ENCODE peak calls at places on chromosome 18, in five cellular contexts. One of them, this sample, is unnamed.

GRCh38 chr18:7683753-7684152 is 116.6 kb downstream of the PTPRM start:
- DNase-seq in NB4: no peak
- DNase-seq in K562: no peak
- DNase-seq in transverse colon: no peak
- DNase-seq in gastrocnemius medialis: no peak
- DNase-seq in this sample: no peak

GRCh38 chr18:22309191-22309590 is 108.5 kb downstream of the CTAGE1 start:
- DNase-seq in K562: no peak
- DNase-seq in gastrocnemius medialis: no peak
- DNase-seq in transverse colon: no peak
- DNase-seq in NB4: no peak
- DNase-seq in this sample: no peak

GRCh38 chr18:36459786-36460185 is 162.3 kb downstream of the FHOD3 start:
- DNase-seq in NB4: no peak
- DNase-seq in transverse colon: no peak
- DNase-seq in gastrocnemius medialis: no peak
- DNase-seq in K562: no peak
- DNase-seq in this sample: no peak

GRCh38 chr18:2515908-2516625 is 55.2 kb downstream of the METTL4 start:
- DNase-seq in NB4: peak; percentile 71
- DNase-seq in transverse colon: no peak
- DNase-seq in gastrocnemius medialis: no peak
- DNase-seq in K562: no peak
- DNase-seq in this sample: peak; percentile 28

GRCh38 chr18:48791636-48792105 is 159.1 kb downstream of the SMAD7 start:
- DNase-seq in transverse colon: no peak
- DNase-seq in K562: no peak
- DNase-seq in gastrocnemius medialis: peak; percentile 1
- DNase-seq in NB4: no peak
- DNase-seq in this sample: no peak

GRCh38 chr18:58076052-58076451 is 32.0 kb downstream of the NEDD4L start:
- DNase-seq in NB4: no peak
- DNase-seq in K562: no peak
- DNase-seq in transverse colon: no peak
- DNase-seq in gastrocnemius medialis: no peak
- DNase-seq in this sample: no peak

GRCh38 chr18:46421973-46422551 is 235.0 kb downstream of the LOXHD1 start:
- DNase-seq in K562: no peak
- DNase-seq in transverse colon: no peak
- DNase-seq in NB4: no peak
- DNase-seq in gastrocnemius medialis: no peak
- DNase-seq in this sample: no peak

GRCh38 chr18:57353940-57354461 is 1.6 kb downstream of the ST8SIA3 start:
- DNase-seq in gastrocnemius medialis: no peak
- DNase-seq in K562: peak; percentile 45
- DNase-seq in transverse colon: no peak
- DNase-seq in NB4: no peak
- DNase-seq in this sample: no peak

GRCh38 chr18:35051978-35052377 is 10.8 kb downstream of the MAPRE2 start:
- DNase-seq in transverse colon: no peak
- DNase-seq in K562: no peak
- DNase-seq in gastrocnemius medialis: peak; percentile 36
- DNase-seq in NB4: no peak
- DNase-seq in this sample: no peak

GRCh38 chr18:48563027-48563426 is 24.2 kb downstream of the CTIF start:
- DNase-seq in transverse colon: no peak
- DNase-seq in K562: peak; percentile 24
- DNase-seq in gastrocnemius medialis: no peak
- DNase-seq in NB4: peak; percentile 77
- DNase-seq in this sample: no peak

GRCh38 chr18:42113529-42114191 is 158.6 kb downstream of the PIK3C3 start:
- DNase-seq in K562: no peak
- DNase-seq in gastrocnemius medialis: no peak
- DNase-seq in transverse colon: no peak
- DNase-seq in NB4: peak; percentile 70
- DNase-seq in this sample: no peak

GRCh38 chr18:6682437-6683111 is 46.9 kb upstream of the ARHGAP28 start:
- DNase-seq in transverse colon: no peak
- DNase-seq in K562: peak; percentile 16
- DNase-seq in NB4: no peak
- DNase-seq in gastrocnemius medialis: no peak
- DNase-seq in this sample: no peak

GRCh38 chr18:2654828-2655152 is 736 bp upstream of the SMCHD1 start:
- DNase-seq in gastrocnemius medialis: no peak
- DNase-seq in NB4: no peak
- DNase-seq in transverse colon: no peak
- DNase-seq in K562: no peak
- DNase-seq in this sample: no peak

GRCh38 chr18:57776767-57777166 is 26.3 kb downstream of the ATP8B1 start:
- DNase-seq in gastrocnemius medialis: no peak
- DNase-seq in K562: peak; percentile 62
- DNase-seq in transverse colon: no peak
- DNase-seq in NB4: peak; percentile 20
- DNase-seq in this sample: no peak

GRCh38 chr18:57209697-57210096 is 62.8 kb downstream of the BOD1L2 start:
- DNase-seq in K562: no peak
- DNase-seq in NB4: peak; percentile 2
- DNase-seq in gastrocnemius medialis: no peak
- DNase-seq in transverse colon: no peak
- DNase-seq in this sample: no peak

GRCh38 chr18:41955688-41956087 is 654 bp downstream of the PIK3C3 start:
- DNase-seq in transverse colon: no peak
- DNase-seq in NB4: peak; percentile 14
- DNase-seq in K562: no peak
- DNase-seq in gastrocnemius medialis: no peak
- DNase-seq in this sample: no peak

GRCh38 chr18:24875286-24875685 is 414.8 kb downstream of the HRH4 start:
- DNase-seq in gastrocnemius medialis: no peak
- DNase-seq in K562: no peak
- DNase-seq in NB4: no peak
- DNase-seq in transverse colon: no peak
- DNase-seq in this sample: no peak

GRCh38 chr18:31100598-31101147 is 1.5 kb downstream of the DSC2 start:
- DNase-seq in gastrocnemius medialis: no peak
- DNase-seq in K562: peak; percentile 51
- DNase-seq in transverse colon: peak; percentile 56
- DNase-seq in NB4: no peak
- DNase-seq in this sample: peak; percentile 61

GRCh38 chr18:74440808-74441427 is 16.2 kb downstream of the DIPK1C start:
- DNase-seq in transverse colon: no peak
- DNase-seq in K562: no peak
- DNase-seq in NB4: no peak
- DNase-seq in gastrocnemius medialis: no peak
- DNase-seq in this sample: no peak

GRCh38 chr18:57859314-57859713 is 56.2 kb upstream of the ATP8B1 start:
- DNase-seq in transverse colon: peak; percentile 39
- DNase-seq in gastrocnemius medialis: no peak
- DNase-seq in NB4: peak; percentile 34
- DNase-seq in K562: peak; percentile 22
- DNase-seq in this sample: no peak

GRCh38 chr18:11553098-11553940 is 56.1 kb upstream of the SLC35G4 start:
- DNase-seq in NB4: peak; percentile 54
- DNase-seq in transverse colon: no peak
- DNase-seq in gastrocnemius medialis: no peak
- DNase-seq in K562: peak; percentile 62
- DNase-seq in this sample: no peak

GRCh38 chr18:24766376-24766775 is 305.9 kb downstream of the HRH4 start:
- DNase-seq in transverse colon: no peak
- DNase-seq in NB4: no peak
- DNase-seq in gastrocnemius medialis: no peak
- DNase-seq in K562: no peak
- DNase-seq in this sample: no peak

GRCh38 chr18:37398248-37398920 is 167.2 kb downstream of the CELF4 start:
- DNase-seq in transverse colon: no peak
- DNase-seq in NB4: no peak
- DNase-seq in gastrocnemius medialis: no peak
- DNase-seq in K562: no peak
- DNase-seq in this sample: no peak

GRCh38 chr18:34802938-34803337 is 92.8 kb downstream of the DTNA start:
- DNase-seq in K562: no peak
- DNase-seq in transverse colon: no peak
- DNase-seq in gastrocnemius medialis: no peak
- DNase-seq in NB4: no peak
- DNase-seq in this sample: no peak

GRCh38 chr18:39841133-39842041 is 2113.6 kb upstream of the PIK3C3 start:
- DNase-seq in gastrocnemius medialis: no peak
- DNase-seq in K562: no peak
- DNase-seq in NB4: peak; percentile 6
- DNase-seq in transverse colon: peak; percentile 41
- DNase-seq in this sample: peak; percentile 78

GRCh38 chr18:9478545-9478944 is 3.2 kb downstream of the RALBP1 start:
- DNase-seq in NB4: no peak
- DNase-seq in transverse colon: no peak
- DNase-seq in K562: no peak
- DNase-seq in gastrocnemius medialis: no peak
- DNase-seq in this sample: no peak

GRCh38 chr18:44680271-44681038 is at the start of gene SETBP1:
- DNase-seq in transverse colon: peak; percentile 71
- DNase-seq in gastrocnemius medialis: peak; percentile 71
- DNase-seq in NB4: no peak
- DNase-seq in K562: peak; percentile 11
- DNase-seq in this sample: peak; percentile 24

GRCh38 chr18:48153641-48154481 is 223.4 kb upstream of the SMAD2 start:
- DNase-seq in transverse colon: no peak
- DNase-seq in gastrocnemius medialis: no peak
- DNase-seq in K562: no peak
- DNase-seq in NB4: no peak
- DNase-seq in this sample: peak; percentile 52

GRCh38 chr18:49585781-49586663 is 24.2 kb downstream of the LIPG start:
- DNase-seq in NB4: no peak
- DNase-seq in gastrocnemius medialis: no peak
- DNase-seq in K562: no peak
- DNase-seq in transverse colon: no peak
- DNase-seq in this sample: no peak

GRCh38 chr18:34911081-34911480 is 130.1 kb upstream of the MAPRE2 start:
- DNase-seq in gastrocnemius medialis: no peak
- DNase-seq in K562: no peak
- DNase-seq in NB4: no peak
- DNase-seq in transverse colon: no peak
- DNase-seq in this sample: no peak

GRCh38 chr18:10477863-10478260 is 23.4 kb downstream of the APCDD1 start:
- DNase-seq in K562: no peak
- DNase-seq in gastrocnemius medialis: no peak
- DNase-seq in NB4: no peak
- DNase-seq in transverse colon: no peak
- DNase-seq in this sample: no peak

GRCh38 chr18:48703033-48703386 is 164.2 kb downstream of the CTIF start:
- DNase-seq in gastrocnemius medialis: no peak
- DNase-seq in transverse colon: no peak
- DNase-seq in NB4: no peak
- DNase-seq in K562: no peak
- DNase-seq in this sample: no peak

GRCh38 chr18:48264508-48264907 is 144.7 kb downstream of the ZBTB7C start:
- DNase-seq in gastrocnemius medialis: no peak
- DNase-seq in transverse colon: no peak
- DNase-seq in NB4: no peak
- DNase-seq in K562: no peak
- DNase-seq in this sample: no peak

GRCh38 chr18:40866013-40866644 is 1088.9 kb upstream of the PIK3C3 start:
- DNase-seq in NB4: peak; percentile 12
- DNase-seq in gastrocnemius medialis: no peak
- DNase-seq in K562: no peak
- DNase-seq in transverse colon: no peak
- DNase-seq in this sample: no peak

GRCh38 chr18:32418148-32418547 is 52.5 kb downstream of the GAREM1 start:
- DNase-seq in transverse colon: no peak
- DNase-seq in gastrocnemius medialis: no peak
- DNase-seq in K562: no peak
- DNase-seq in NB4: no peak
- DNase-seq in this sample: no peak

GRCh38 chr18:38369772-38370690 is 804.4 kb upstream of the CELF4 start:
- DNase-seq in NB4: no peak
- DNase-seq in gastrocnemius medialis: no peak
- DNase-seq in K562: no peak
- DNase-seq in transverse colon: no peak
- DNase-seq in this sample: no peak

GRCh38 chr18:48639772-48640432 is 101.1 kb downstream of the CTIF start:
- DNase-seq in transverse colon: no peak
- DNase-seq in NB4: peak; percentile 18
- DNase-seq in K562: peak; percentile 24
- DNase-seq in gastrocnemius medialis: no peak
- DNase-seq in this sample: no peak

GRCh38 chr18:12948055-12948804 is 419 bp downstream of the SEH1L start:
- DNase-seq in gastrocnemius medialis: peak; percentile 86
- DNase-seq in K562: peak; percentile 88
- DNase-seq in transverse colon: peak; percentile 96
- DNase-seq in NB4: peak; percentile 97
- DNase-seq in this sample: peak; percentile 99
- TF ChIP-seq POLR2A in gastrocnemius medialis: peak; percentile 92
- TF ChIP-seq POLR2A in K562: peak; percentile 98
- TF ChIP-seq POLR2A in transverse colon: peak; percentile 82
- TF ChIP-seq POLR2A in NB4: peak; percentile 73
- TF ChIP-seq POLR2A in this sample: peak; percentile 80

DNA sequence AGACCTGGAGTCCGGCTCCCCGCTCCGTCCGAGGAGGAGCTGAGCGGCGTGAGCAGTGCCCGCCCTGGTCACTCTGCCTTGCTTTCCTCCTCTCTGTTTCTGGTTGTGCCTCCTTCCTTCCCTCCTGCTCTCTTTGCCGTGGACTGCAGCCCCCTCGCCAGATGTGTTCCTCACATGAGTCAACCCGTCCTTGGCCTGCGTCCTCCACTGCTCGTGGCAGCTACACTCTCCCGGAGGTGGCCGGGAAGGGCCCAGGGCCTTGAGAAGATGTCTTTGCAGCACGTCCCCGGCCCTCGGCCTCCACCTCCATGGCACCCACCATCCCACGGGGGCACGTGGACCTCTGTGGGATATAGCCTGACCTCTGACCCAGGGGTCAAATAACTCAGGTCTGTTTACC is 42.4 kb downstream of the NFATC1 start:
- DNase-seq in gastrocnemius medialis: no peak
- DNase-seq in K562: no peak
- DNase-seq in transverse colon: no peak
- DNase-seq in NB4: no peak
- DNase-seq in this sample: peak; percentile 68
- H3K4me3 ChIP-seq in gastrocnemius medialis: no peak overlapping the region
- H3K4me3 ChIP-seq in K562: no peak overlapping the region
- H3K4me3 ChIP-seq in transverse colon: no peak overlapping the region
- H3K4me3 ChIP-seq in NB4: no peak overlapping the region
- H3K4me3 ChIP-seq in this sample: no peak overlapping the region

GRCh38 chr18:69944434-69944833 is 3.2 kb downstream of the CD226 start:
- DNase-seq in gastrocnemius medialis: no peak
- DNase-seq in NB4: no peak
- DNase-seq in K562: no peak
- DNase-seq in transverse colon: no peak
- DNase-seq in this sample: no peak
- TF ChIP-seq POLR2A in gastrocnemius medialis: no peak
- TF ChIP-seq POLR2A in NB4: no peak
- TF ChIP-seq POLR2A in K562: no peak
- TF ChIP-seq POLR2A in transverse colon: no peak
- TF ChIP-seq POLR2A in this sample: no peak

GRCh38 chr18:51593931-51594330 is 396.4 kb upstream of the MEX3C start:
- DNase-seq in K562: no peak
- DNase-seq in transverse colon: no peak
- DNase-seq in NB4: no peak
- DNase-seq in gastrocnemius medialis: no peak
- DNase-seq in this sample: no peak
- H3K4me3 ChIP-seq in K562: no peak overlapping the region
- H3K4me3 ChIP-seq in transverse colon: no peak overlapping the region
- H3K4me3 ChIP-seq in NB4: no peak overlapping the region
- H3K4me3 ChIP-seq in gastrocnemius medialis: no peak overlapping the region
- H3K4me3 ChIP-seq in this sample: no peak overlapping the region

GRCh38 chr18:12838178-12838634 is 45.8 kb downstream of the PTPN2 start:
- DNase-seq in K562: no peak
- DNase-seq in NB4: peak; percentile 90
- DNase-seq in transverse colon: peak; percentile 81
- DNase-seq in gastrocnemius medialis: no peak
- DNase-seq in this sample: peak; percentile 8
- TF ChIP-seq POLR2A in K562: no peak
- TF ChIP-seq POLR2A in NB4: no peak
- TF ChIP-seq POLR2A in transverse colon: peak; percentile 38
- TF ChIP-seq POLR2A in gastrocnemius medialis: no peak
- TF ChIP-seq POLR2A in this sample: no peak